ENCODE peak calls at places on chromosomes 2 and 18, in nine cellular contexts. X, N, L, W, R, F, O, Q and G are unnamed samples.

GRCh38 chr2:184113691-184114403 is 484.5 kb upstream of the ZNF804A start:
- DNase-seq in W (no peak), N (no peak), F (no peak), O (no peak), L (no peak), R (no peak), Q (no peak), X (no peak), G (no peak)

GRCh38 chr2:181157326-181157725 is 176.9 kb downstream of the UBE2E3 start:
- DNase-seq in R (peak), O (no peak), F (no peak), W (no peak), Q (no peak), N (no peak), L (no peak), X (no peak), G (no peak)

GRCh38 chr18:13412901-13413300 is 194.3 kb downstream of the LDLRAD4 start:
- DNase-seq in N (no peak), L (no peak), F (no peak), W (no peak), R (no peak), X (no peak), Q (no peak), O (no peak), G (no peak)

GRCh38 chr18:36078751-36079529 is 11.6 kb upstream of the RPRD1A start:
- DNase-seq in O (no peak), R (peak), F (no peak), L (no peak), N (no peak), W (no peak), X (no peak), Q (no peak), G (no peak)

GRCh38 chr2:70801607-70802263 is 11.3 kb upstream of the FIGLA start:
- DNase-seq in F (no peak), W (no peak), L (no peak), X (no peak), N (no peak), R (no peak), Q (peak), O (no peak), G (no peak)

GRCh38 chr18:63788447-63789096 is 13.4 kb downstream of the SERPINB7 start:
- DNase-seq in O (no peak), X (no peak), N (no peak), W (no peak), Q (no peak), R (peak), F (no peak), L (peak), G (peak)

GRCh38 chr2:200577000-200577399 is 8.8 kb upstream of the AOX1 start:
- DNase-seq in Q (no peak), N (no peak), R (no peak), X (no peak), O (no peak), L (no peak), W (no peak), F (no peak), G (no peak)

GRCh38 chr18:62834715-62835114 is 119.4 kb downstream of the PHLPP1 start:
- DNase-seq in N (no peak), F (no peak), R (no peak), O (no peak), Q (no peak), X (no peak), W (no peak), L (no peak), G (no peak)

GRCh38 chr2:79394485-79394859 is 118.4 kb upstream of the CTNNA2 start:
- DNase-seq in N (no peak), L (no peak), W (no peak), O (no peak), X (no peak), Q (no peak), F (no peak), R (no peak), G (no peak)

GRCh38 chr18:3411854-3412268 is 38.1 kb upstream of the TGIF1 start:
- DNase-seq in W (no peak), O (peak), N (no peak), Q (no peak), L (peak), F (no peak), X (no peak), R (no peak), G (peak)

GRCh38 chr2:169895294-169895985 is 68.2 kb downstream of the UBR3 start:
- DNase-seq in F (no peak), N (no peak), W (no peak), L (no peak), R (no peak), X (no peak), O (no peak), Q (no peak), G (no peak)

GRCh38 chr18:11512096-11513030 is 97.0 kb upstream of the SLC35G4 start:
- DNase-seq in X (no peak), N (peak), Q (no peak), O (no peak), F (no peak), W (peak), L (no peak), R (no peak), G (peak)

GRCh38 chr2:96940026-96940601 is 46.3 kb downstream of the FAM178B start:
- DNase-seq in Q (no peak), X (no peak), L (no peak), R (no peak), N (no peak), F (peak), W (no peak), O (no peak), G (no peak)

GRCh38 chr2:172821370-172822338 is 86.0 kb downstream of the RAPGEF4 start:
- DNase-seq in Q (no peak), X (no peak), N (no peak), R (no peak), W (no peak), F (no peak), O (no peak), L (no peak), G (no peak)

GRCh38 chr18:69109686-69110085 is 291.0 kb upstream of the DOK6 start:
- DNase-seq in O (no peak), W (no peak), N (no peak), F (no peak), X (no peak), Q (no peak), R (no peak), L (no peak), G (no peak)

GRCh38 chr18:48545690-48546365 is 7.0 kb downstream of the CTIF start:
- DNase-seq in N (peak), R (peak), Q (peak), O (no peak), W (no peak), L (peak), X (peak), F (no peak), G (no peak)

GRCh38 chr2:46967990-46968647 is 52.5 kb upstream of the MCFD2 start:
- DNase-seq in Q (peak), X (no peak), R (peak), L (peak), F (no peak), N (no peak), W (no peak), O (no peak), G (peak)

GRCh38 chr2:8086796-8087479 is 594.9 kb upstream of the ID2 start:
- DNase-seq in R (peak), O (no peak), F (no peak), W (no peak), Q (no peak), X (no peak), L (no peak), N (no peak), G (peak)

GRCh38 chr18:68448736-68449135 is 266.2 kb downstream of the TMX3 start:
- DNase-seq in O (no peak), Q (no peak), W (no peak), N (no peak), R (peak), X (no peak), F (no peak), L (no peak), G (no peak)

GRCh38 chr2:235956281-235956970 is 211.8 kb downstream of the GBX2 start:
- DNase-seq in W (no peak), R (no peak), F (no peak), L (no peak), O (no peak), N (no peak), Q (no peak), X (no peak), G (no peak)

GRCh38 chr2:99028558-99028957 is 92.5 kb upstream of the CRACDL start:
- DNase-seq in N (no peak), W (no peak), Q (no peak), X (no peak), O (no peak), F (no peak), L (no peak), R (no peak), G (no peak)

GRCh38 chr2:160210599-160211138 is 10.6 kb upstream of the ITGB6 start:
- DNase-seq in O (peak), F (no peak), L (peak), Q (peak), N (peak), X (peak), W (peak), R (no peak), G (peak)

GRCh38 chr18:68956650-68957049 is 158.8 kb downstream of the CCDC102B start:
- DNase-seq in L (no peak), Q (no peak), O (no peak), N (no peak), R (no peak), W (no peak), X (no peak), F (no peak), G (no peak)

GRCh38 chr2:173522356-173522755 is 167.7 kb downstream of the CDCA7 start:
- DNase-seq in O (no peak), L (no peak), F (no peak), X (no peak), N (no peak), W (no peak), Q (no peak), R (no peak), G (no peak)

GRCh38 chr18:38241736-38242135 is 676.1 kb upstream of the CELF4 start:
- DNase-seq in L (no peak), N (no peak), F (no peak), O (no peak), R (no peak), W (no peak), X (no peak), Q (no peak), G (no peak)

GRCh38 chr2:219622472-219622871 is 5.0 kb upstream of the SLC4A3 start:
- DNase-seq in X (no peak), Q (no peak), F (no peak), W (no peak), N (no peak), R (no peak), O (no peak), L (no peak), G (no peak)

GRCh38 chr2:219620546-219620945 is 6.9 kb upstream of the SLC4A3 start:
- DNase-seq in W (no peak), O (no peak), F (no peak), Q (no peak), X (no peak), L (no peak), R (no peak), N (no peak), G (no peak)

GRCh38 chr2:219616550-219616949 is 10.9 kb upstream of the SLC4A3 start:
- DNase-seq in F (no peak), X (no peak), N (no peak), O (no peak), L (no peak), R (no peak), W (no peak), Q (no peak), G (no peak)

GRCh38 chr2:219618733-219619122 is 8.7 kb upstream of the SLC4A3 start:
- DNase-seq in X (no peak), F (no peak), R (no peak), N (no peak), W (no peak), O (no peak), L (no peak), Q (no peak), G (no peak)

DNA sequence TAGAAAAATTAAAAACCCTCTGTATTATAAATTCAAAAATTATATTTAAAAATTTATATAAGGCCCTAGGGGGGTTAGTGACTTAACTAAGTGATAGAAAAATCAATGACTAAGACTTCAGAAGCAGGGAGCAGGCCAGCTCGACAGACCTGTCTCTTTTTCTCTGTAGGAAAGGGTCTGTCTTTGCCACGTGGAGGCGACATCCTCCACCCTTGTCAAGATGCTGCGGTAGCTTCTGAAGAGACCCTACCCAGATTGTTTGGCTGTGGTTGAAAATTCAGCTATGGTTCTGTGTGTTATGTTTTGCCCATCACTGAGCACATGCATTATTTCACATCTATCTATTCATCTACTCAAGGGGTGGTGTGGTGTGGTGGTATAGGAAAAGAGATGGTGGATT is 8.2 kb upstream of the SLC4A3 start:
- DNase-seq in N (no peak), W (no peak), O (no peak), Q (no peak), X (no peak), R (no peak), F (no peak), L (no peak), G (no peak)
- TF ChIP-seq CTCF in N (no peak), W (peak), O (no peak), Q (no peak), X (peak), R (peak), F (peak), L (no peak), G (no peak)

DNA sequence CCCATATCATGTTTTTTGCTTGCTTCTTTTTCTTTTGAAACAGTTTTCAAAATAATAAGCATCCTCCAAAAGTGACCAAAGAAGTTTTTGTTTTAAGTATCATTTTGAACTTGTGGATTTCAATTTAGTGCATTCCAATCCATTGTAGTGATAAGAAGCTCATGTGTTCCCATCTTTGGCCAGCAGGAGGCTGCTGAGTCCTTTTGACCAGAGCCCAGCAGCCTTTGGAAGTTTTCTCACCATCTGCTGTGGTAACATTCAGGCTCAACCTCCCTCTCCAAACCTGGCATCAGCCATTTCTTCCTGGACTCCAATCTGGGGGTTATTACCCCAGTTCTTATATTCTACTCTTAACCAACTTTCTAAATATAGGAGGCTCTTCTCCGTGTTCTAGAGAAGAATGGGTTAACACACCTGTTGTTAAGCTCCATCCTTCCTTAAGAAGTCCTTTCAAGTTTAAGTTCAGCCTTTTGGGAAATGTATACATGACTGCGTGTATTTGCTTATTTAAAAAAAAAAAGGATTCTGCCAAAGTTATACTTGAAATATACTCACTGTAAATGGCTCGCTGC is 39.0 kb upstream of the MAL start:
- DNase-seq in R (peak), X (peak), W (peak), Q (peak), F (no peak), N (peak), L (peak), O (no peak), G (peak)
- TF ChIP-seq CTCF in R (peak), X (peak), W (peak), Q (peak), F (peak), N (peak), L (peak), O (no peak), G (peak)

GRCh38 chr2:223247136-223247535 is 195.1 kb downstream of the KCNE4 start:
- DNase-seq in N (peak), L (no peak), O (no peak), W (peak), Q (no peak), R (no peak), X (no peak), F (no peak), G (peak)
- TF ChIP-seq CTCF in N (peak), L (no peak), O (no peak), W (peak), Q (no peak), R (peak), X (peak), F (peak), G (no peak)

DNA sequence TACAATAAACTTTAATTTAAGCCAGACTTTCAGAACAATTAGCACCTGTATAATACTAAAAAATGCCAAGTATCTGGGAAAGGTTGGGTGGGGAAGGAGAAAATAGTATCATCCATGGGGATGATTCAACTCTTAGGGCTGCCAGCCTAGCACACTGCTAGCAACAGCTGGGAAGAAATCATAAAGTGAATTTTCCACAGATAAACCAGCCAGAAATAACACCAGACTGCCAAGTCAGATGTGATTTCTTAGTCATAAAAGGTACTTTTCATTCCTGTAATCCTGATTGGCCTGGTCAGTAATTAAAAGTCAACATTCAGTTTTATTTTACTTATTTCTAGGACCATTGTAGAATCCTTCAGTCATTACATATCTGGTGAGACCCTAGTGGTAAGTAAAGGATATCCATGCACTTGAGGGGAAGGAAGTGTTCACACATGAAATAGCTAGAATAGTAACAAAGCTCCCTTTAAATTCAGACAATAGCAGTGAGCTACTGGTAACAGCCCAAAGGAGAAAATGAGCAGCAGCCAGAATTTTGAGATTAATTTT is 59.4 kb downstream of the LIMS1 start:
- DNase-seq in O (no peak), R (peak), N (no peak), L (no peak), Q (no peak), W (no peak), X (no peak), F (no peak), G (no peak)
- TF ChIP-seq CTCF in O (peak), R (no peak), N (peak), L (no peak), Q (no peak), W (peak), X (no peak), F (peak), G (no peak)

GRCh38 chr2:84735383-84735782 is 145.5 kb downstream of the TRABD2A start:
- DNase-seq in N (no peak), R (no peak), W (no peak), L (no peak), O (no peak), X (no peak), F (no peak), Q (no peak), G (no peak)

GRCh38 chr2:84741182-84741822 is 139.6 kb downstream of the TRABD2A start:
- DNase-seq in F (no peak), X (no peak), Q (no peak), R (no peak), O (peak), W (peak), N (no peak), L (peak), G (peak)
- TF ChIP-seq CTCF in F (peak), X (no peak), Q (no peak), R (peak), O (no peak), W (peak), N (no peak), L (no peak), G (no peak)

GRCh38 chr2:215439980-215440512 is 4.2 kb upstream of the FN1 start:
- DNase-seq in Q (no peak), N (no peak), F (no peak), X (no peak), R (no peak), W (no peak), L (no peak), O (no peak), G (no peak)

GRCh38 chr2:215441560-215442391 is 5.9 kb upstream of the FN1 start:
- DNase-seq in W (no peak), O (no peak), Q (no peak), X (no peak), F (no peak), N (no peak), L (no peak), R (peak), G (no peak)

GRCh38 chr2:215439404-215439803 is 3.5 kb upstream of the FN1 start:
- DNase-seq in F (no peak), R (no peak), O (no peak), Q (no peak), L (no peak), X (no peak), N (no peak), W (no peak), G (no peak)

GRCh38 chr2:215447056-215447455 is 11.2 kb upstream of the FN1 start:
- DNase-seq in W (no peak), X (no peak), L (no peak), Q (no peak), R (no peak), N (no peak), O (no peak), F (no peak), G (no peak)

DNA sequence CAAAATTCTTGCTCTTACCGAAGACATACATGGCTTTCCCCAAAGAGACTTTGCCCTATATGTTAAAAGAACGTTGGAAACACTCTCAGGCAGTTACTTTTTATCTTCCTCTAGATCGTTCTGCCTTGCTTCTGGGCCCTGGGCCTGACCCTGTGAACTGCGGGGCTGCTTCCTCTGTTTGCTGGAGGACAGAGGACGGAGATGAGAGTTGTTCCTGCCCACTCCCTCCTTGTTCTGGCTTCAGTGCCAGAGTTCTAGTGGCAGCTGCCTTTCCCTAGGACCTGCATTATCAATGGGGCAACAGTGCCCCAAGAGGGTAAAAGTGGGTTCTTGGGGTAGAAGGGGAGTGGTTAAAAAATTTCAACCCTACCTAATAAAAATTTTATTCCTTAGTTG is 6.5 kb upstream of the FN1 start:
- DNase-seq in O (no peak), F (no peak), W (no peak), X (no peak), R (no peak), Q (no peak), L (no peak), N (no peak), G (peak)
- TF ChIP-seq CTCF in O (no peak), F (no peak), W (peak), X (no peak), R (no peak), Q (no peak), L (no peak), N (no peak), G (no peak)